ENCODE peak calls at places on chromosomes 1 and 21, in four cellular contexts. Q is A549, K is K562, P is HepG2. D is an unnamed sample.
A peak's percentile ranks its signal among the peaks of the same experiment; 100 is the strongest.

GRCh38 chr1:233940908-233941307 is 36.4 kb downstream of the SLC35F3 start:
- DNase-seq in Q (no peak), K (no peak), P (no peak), D (no peak)

GRCh38 chr1:90712153-90712930 is 4.8 kb downstream of the BARHL2 start:
- DNase-seq in Q (no peak), K (no peak), P (no peak), D (no peak)

GRCh38 chr1:63817700-63818099 is 43.9 kb downstream of the ROR1 start:
- DNase-seq in Q (no peak), K (no peak), P (no peak), D (no peak)

GRCh38 chr1:73576084-73576483 is 621.9 kb downstream of the LRRIQ3 start:
- DNase-seq in Q (no peak), K (no peak), P (no peak), D (no peak)

GRCh38 chr1:223129229-223129851 is 13.7 kb downstream of the TLR5 start:
- DNase-seq in Q (peak; percentile 85), K (peak; percentile 87), P (peak; percentile 19), D (peak; percentile 88)

GRCh38 chr1:57340361-57341192 is 83.3 kb downstream of the DAB1 start:
- DNase-seq in Q (no peak), K (no peak), P (peak; percentile 10), D (no peak)

GRCh38 chr1:94926365-94926914 is 470 bp downstream of the CNN3 start:
- DNase-seq in Q (peak; percentile 47), K (no peak), P (peak; percentile 36), D (peak; percentile 65)

GRCh38 chr21:34074283-34075098 is 1.1 kb downstream of the MRPS6 start:
- DNase-seq in Q (no peak), K (no peak), P (no peak), D (peak; percentile 31)

GRCh38 chr1:61692155-61692783 is 32.7 kb downstream of the TM2D1 start:
- DNase-seq in Q (no peak), K (no peak), P (no peak), D (no peak)

GRCh38 chr1:195481293-195481692 is 1126.9 kb downstream of the KCNT2 start:
- DNase-seq in Q (no peak), K (no peak), P (no peak), D (peak; percentile 42)

GRCh38 chr1:91699339-91699970 is 186.5 kb downstream of the TGFBR3 start:
- DNase-seq in Q (no peak), K (no peak), P (no peak), D (no peak)

GRCh38 chr1:77832889-77833288 is 53.4 kb downstream of the MIGA1 start:
- DNase-seq in Q (no peak), K (peak; percentile 9), P (no peak), D (no peak)

GRCh38 chr1:239361403-239361802 is 25.0 kb upstream of the CHRM3 start:
- DNase-seq in Q (no peak), K (no peak), P (no peak), D (no peak)

GRCh38 chr1:161171191-161171590 is 5.0 kb downstream of the PPOX start:
- DNase-seq in Q (no peak), K (no peak), P (no peak), D (no peak)
- TF ChIP-seq NR3C1 in Q (no peak), K (no peak), P (no peak), D (no peak)

GRCh38 chr1:226763741-226764264 is 24.7 kb upstream of the ITPKB start:
- DNase-seq in Q (peak; percentile 87), K (no peak), P (no peak), D (peak; percentile 33)
- TF ChIP-seq NR3C1 in Q (no peak), K (no peak), P (no peak), D (no peak)

GRCh38 chr1:210291088-210291487 is 37.6 kb upstream of the HHAT start:
- DNase-seq in Q (no peak), K (no peak), P (no peak), D (no peak)
- TF ChIP-seq NR3C1 in Q (no peak), K (no peak), P (no peak), D (no peak)

GRCh38 chr21:38930065-38930464 is 124.3 kb downstream of the ETS2 start:
- DNase-seq in Q (no peak), K (no peak), P (no peak), D (no peak)
- TF ChIP-seq NR3C1 in Q (no peak), K (no peak), P (no peak), D (no peak)

DNA sequence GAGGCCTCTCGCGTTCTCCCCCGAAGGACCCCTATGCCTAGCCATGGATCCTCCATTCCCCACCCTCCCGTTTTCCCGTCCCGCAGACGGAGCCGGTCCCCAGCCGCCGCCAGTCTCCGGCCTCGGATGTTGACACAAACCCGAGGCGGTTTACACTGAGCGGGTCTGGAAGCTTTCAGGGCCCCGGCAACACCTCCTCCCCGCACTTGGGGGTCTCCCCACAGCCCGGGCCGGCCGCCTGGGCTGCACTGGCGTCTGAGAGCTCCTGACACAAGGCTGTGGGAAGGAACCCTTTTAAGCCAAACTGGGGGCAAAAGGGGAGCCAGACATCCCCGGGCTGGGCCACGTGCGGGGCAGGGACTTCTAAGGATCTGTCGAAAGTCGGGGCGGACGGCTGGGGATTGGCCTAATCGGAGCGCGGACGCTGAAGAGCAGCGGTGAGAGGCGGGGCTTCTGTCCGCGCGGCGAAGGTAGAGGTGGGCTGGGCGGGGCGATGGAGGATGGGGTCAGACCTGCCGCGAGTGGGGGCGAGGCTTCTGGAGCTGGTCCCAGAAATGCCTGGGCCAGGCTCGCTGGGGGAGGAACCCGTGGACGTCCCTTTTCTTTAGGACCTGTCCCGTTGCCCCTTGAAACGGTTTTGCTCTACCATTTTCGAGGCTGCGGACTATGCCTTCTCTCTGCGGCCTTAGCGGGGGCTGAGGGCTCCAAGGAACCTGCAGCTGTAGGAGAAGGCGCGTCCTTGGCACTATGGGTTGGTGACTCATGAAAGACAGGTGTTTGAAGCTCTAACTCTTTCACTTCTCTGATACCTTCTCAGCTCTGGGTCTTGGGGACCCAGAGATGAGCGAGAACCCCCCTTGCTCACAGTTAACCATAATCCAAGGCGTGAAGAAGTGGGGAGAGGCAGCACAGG is 1.2 kb upstream of the HPCAL4 start:
- DNase-seq in Q (no peak), K (no peak), P (no peak), D (peak; percentile 79)
- TF ChIP-seq NR3C1 in Q (no peak), K (no peak), P (no peak), D (no peak)

DNA sequence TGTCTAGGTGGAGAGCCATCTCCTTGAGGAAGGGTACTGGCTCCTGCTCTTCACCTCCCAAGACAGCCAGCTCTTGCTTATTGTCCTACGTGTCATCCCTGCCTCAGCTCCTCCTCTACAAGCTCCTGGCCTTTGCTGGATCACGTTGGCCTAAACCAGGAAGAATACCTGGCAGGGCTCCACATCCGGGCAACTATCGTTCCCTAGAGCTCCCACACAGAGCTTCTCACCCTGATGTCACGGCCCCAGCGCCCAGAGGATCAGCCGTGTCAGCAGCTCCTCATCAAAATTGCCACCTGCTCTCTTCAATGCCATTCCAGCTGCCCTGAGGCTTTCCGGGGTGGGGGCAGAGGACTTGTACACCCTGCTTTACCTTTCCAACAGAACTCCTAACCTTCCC is 1.9 kb upstream of the TPM3 start:
- DNase-seq in Q (no peak), K (no peak), P (peak; percentile 52), D (no peak)
- TF ChIP-seq NR3C1 in Q (no peak), K (no peak), P (no peak), D (no peak)

D was measured in WTC11.